ENCODE peak calls at places on chromosomes 7 and 10, in nine cellular contexts. One of them, this sample, is unnamed.

GRCh38 chr7:80772347-80773101 is 134.1 kb downstream of the CD36 start:
- DNase-seq in tibial nerve: no peak
- DNase-seq in suprapubic skin: no peak
- DNase-seq in HepG2: no peak
- DNase-seq in A549: no peak
- DNase-seq in sigmoid colon: no peak
- DNase-seq in H1: no peak
- DNase-seq in stomach: no peak
- DNase-seq in ovary: no peak
- DNase-seq in this sample: no peak

GRCh38 chr10:14019983-14020668 is 310.6 kb downstream of the FRMD4A start:
- DNase-seq in sigmoid colon: no peak
- DNase-seq in HepG2: no peak
- DNase-seq in suprapubic skin: no peak
- DNase-seq in stomach: no peak
- DNase-seq in tibial nerve: no peak
- DNase-seq in A549: no peak
- DNase-seq in ovary: no peak
- DNase-seq in H1: no peak
- DNase-seq in this sample: no peak

GRCh38 chr7:14691597-14692203 is 210.9 kb downstream of the DGKB start:
- DNase-seq in suprapubic skin: no peak
- DNase-seq in ovary: peak; percentile 54
- DNase-seq in stomach: peak; percentile 40
- DNase-seq in HepG2: peak; percentile 1
- DNase-seq in tibial nerve: peak; percentile 74
- DNase-seq in H1: peak; percentile 29
- DNase-seq in sigmoid colon: peak; percentile 67
- DNase-seq in A549: peak; percentile 32
- DNase-seq in this sample: no peak

GRCh38 chr7:1503390-1503789 is 799 bp downstream of the INTS1 start:
- DNase-seq in sigmoid colon: no peak
- DNase-seq in H1: no peak
- DNase-seq in tibial nerve: no peak
- DNase-seq in HepG2: no peak
- DNase-seq in ovary: peak; percentile 37
- DNase-seq in suprapubic skin: no peak
- DNase-seq in A549: no peak
- DNase-seq in stomach: no peak
- DNase-seq in this sample: no peak

GRCh38 chr7:50436133-50436802 is 13.9 kb downstream of the FIGNL1 start:
- DNase-seq in tibial nerve: no peak
- DNase-seq in ovary: no peak
- DNase-seq in suprapubic skin: no peak
- DNase-seq in stomach: no peak
- DNase-seq in H1: no peak
- DNase-seq in HepG2: no peak
- DNase-seq in sigmoid colon: no peak
- DNase-seq in A549: peak; percentile 28
- DNase-seq in this sample: no peak

GRCh38 chr10:8640878-8641277 is 586.4 kb downstream of the GATA3 start:
- DNase-seq in ovary: no peak
- DNase-seq in sigmoid colon: no peak
- DNase-seq in tibial nerve: no peak
- DNase-seq in stomach: no peak
- DNase-seq in H1: no peak
- DNase-seq in suprapubic skin: no peak
- DNase-seq in HepG2: no peak
- DNase-seq in A549: no peak
- DNase-seq in this sample: no peak

GRCh38 chr10:69470463-69471163 is 19.3 kb downstream of the TSPAN15 start:
- DNase-seq in A549: no peak
- DNase-seq in stomach: no peak
- DNase-seq in tibial nerve: no peak
- DNase-seq in HepG2: no peak
- DNase-seq in H1: no peak
- DNase-seq in ovary: no peak
- DNase-seq in suprapubic skin: no peak
- DNase-seq in sigmoid colon: no peak
- DNase-seq in this sample: no peak

GRCh38 chr7:99837649-99838361 is 10.0 kb downstream of the CYP3A43 start:
- DNase-seq in H1: no peak
- DNase-seq in tibial nerve: no peak
- DNase-seq in sigmoid colon: no peak
- DNase-seq in ovary: no peak
- DNase-seq in suprapubic skin: no peak
- DNase-seq in A549: peak; percentile 26
- DNase-seq in stomach: no peak
- DNase-seq in HepG2: peak; percentile 45
- DNase-seq in this sample: no peak

GRCh38 chr7:131066635-131067034 is 261.0 kb upstream of the MKLN1 start:
- DNase-seq in sigmoid colon: no peak
- DNase-seq in stomach: no peak
- DNase-seq in HepG2: peak; percentile 41
- DNase-seq in A549: peak; percentile 36
- DNase-seq in ovary: no peak
- DNase-seq in H1: no peak
- DNase-seq in tibial nerve: no peak
- DNase-seq in suprapubic skin: no peak
- DNase-seq in this sample: no peak

GRCh38 chr7:44220732-44221131 is 20.0 kb downstream of the YKT6 start:
- DNase-seq in stomach: no peak
- DNase-seq in A549: no peak
- DNase-seq in ovary: no peak
- DNase-seq in sigmoid colon: peak; percentile 40
- DNase-seq in tibial nerve: no peak
- DNase-seq in HepG2: no peak
- DNase-seq in H1: no peak
- DNase-seq in suprapubic skin: no peak
- DNase-seq in this sample: no peak

GRCh38 chr10:47081264-47081663 is 170.0 kb downstream of the PTPN20 start:
- DNase-seq in tibial nerve: no peak
- DNase-seq in stomach: no peak
- DNase-seq in suprapubic skin: no peak
- DNase-seq in H1: no peak
- DNase-seq in HepG2: no peak
- DNase-seq in A549: no peak
- DNase-seq in sigmoid colon: no peak
- DNase-seq in ovary: no peak
- DNase-seq in this sample: no peak

GRCh38 chr10:69948261-69948660 is 104.4 kb upstream of the MACROH2A2 start:
- DNase-seq in ovary: no peak
- DNase-seq in sigmoid colon: no peak
- DNase-seq in H1: no peak
- DNase-seq in stomach: no peak
- DNase-seq in tibial nerve: no peak
- DNase-seq in A549: no peak
- DNase-seq in HepG2: no peak
- DNase-seq in suprapubic skin: no peak
- DNase-seq in this sample: no peak

GRCh38 chr10:104300736-104301292 is 31.8 kb downstream of the GSTO2 start:
- DNase-seq in HepG2: no peak
- DNase-seq in A549: peak; percentile 59
- DNase-seq in tibial nerve: no peak
- DNase-seq in sigmoid colon: peak; percentile 91
- DNase-seq in ovary: peak; percentile 66
- DNase-seq in stomach: peak; percentile 72
- DNase-seq in suprapubic skin: no peak
- DNase-seq in H1: no peak
- DNase-seq in this sample: no peak

GRCh38 chr7:137742051-137742450 is 104.7 kb downstream of the DGKI start:
- DNase-seq in ovary: no peak
- DNase-seq in sigmoid colon: no peak
- DNase-seq in HepG2: no peak
- DNase-seq in stomach: no peak
- DNase-seq in H1: no peak
- DNase-seq in A549: no peak
- DNase-seq in suprapubic skin: no peak
- DNase-seq in tibial nerve: no peak
- DNase-seq in this sample: no peak

GRCh38 chr7:137753067-137753466 is 93.7 kb downstream of the DGKI start:
- DNase-seq in tibial nerve: no peak
- DNase-seq in suprapubic skin: no peak
- DNase-seq in H1: no peak
- DNase-seq in HepG2: no peak
- DNase-seq in A549: no peak
- DNase-seq in sigmoid colon: no peak
- DNase-seq in ovary: no peak
- DNase-seq in stomach: no peak
- DNase-seq in this sample: no peak

GRCh38 chr7:137743021-137743420 is 103.8 kb downstream of the DGKI start:
- DNase-seq in stomach: no peak
- DNase-seq in H1: no peak
- DNase-seq in A549: no peak
- DNase-seq in sigmoid colon: no peak
- DNase-seq in HepG2: no peak
- DNase-seq in tibial nerve: no peak
- DNase-seq in ovary: no peak
- DNase-seq in suprapubic skin: no peak
- DNase-seq in this sample: no peak

GRCh38 chr7:137751361-137752009 is 95.3 kb downstream of the DGKI start:
- DNase-seq in suprapubic skin: no peak
- DNase-seq in tibial nerve: no peak
- DNase-seq in H1: no peak
- DNase-seq in HepG2: no peak
- DNase-seq in ovary: no peak
- DNase-seq in stomach: no peak
- DNase-seq in sigmoid colon: no peak
- DNase-seq in A549: no peak
- DNase-seq in this sample: no peak

DNA sequence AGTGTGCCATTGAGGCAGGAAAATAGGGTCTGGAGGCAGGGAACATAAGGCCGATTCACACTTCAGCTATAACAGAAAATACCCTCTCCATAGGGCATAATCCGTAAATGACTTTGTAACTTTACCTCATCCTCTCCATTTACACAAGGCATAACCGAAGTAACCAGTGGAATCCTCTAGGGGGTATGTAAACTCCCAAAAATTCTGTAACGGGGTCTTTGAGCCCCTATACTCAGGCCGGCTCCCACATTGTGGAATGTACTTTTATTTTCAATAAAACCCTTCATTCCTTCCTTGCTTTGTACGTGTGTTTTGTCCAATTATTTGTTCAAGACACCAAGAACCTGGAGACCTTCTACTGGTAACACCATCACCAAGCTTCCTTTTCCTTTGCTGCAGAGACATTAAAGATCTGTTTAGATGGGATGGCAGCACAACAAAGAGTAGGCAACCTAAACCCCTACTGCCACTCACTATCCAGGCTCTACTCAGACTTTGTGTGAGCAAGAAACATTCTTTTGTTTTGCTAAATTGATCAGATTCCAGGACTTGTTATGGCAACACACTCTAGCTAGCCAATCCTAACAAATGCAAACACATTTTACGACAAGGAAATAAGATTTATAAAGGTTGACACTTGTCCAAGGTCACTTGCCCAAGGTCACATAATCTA is 99.3 kb downstream of the DGKI start:
- DNase-seq in HepG2: no peak
- DNase-seq in H1: peak; percentile 19
- DNase-seq in tibial nerve: no peak
- DNase-seq in sigmoid colon: no peak
- DNase-seq in suprapubic skin: no peak
- DNase-seq in stomach: no peak
- DNase-seq in ovary: no peak
- DNase-seq in A549: no peak
- DNase-seq in this sample: no peak
- TF ChIP-seq CTCF in HepG2: no peak
- TF ChIP-seq CTCF in H1: no peak
- TF ChIP-seq CTCF in tibial nerve: no peak
- TF ChIP-seq CTCF in sigmoid colon: no peak
- TF ChIP-seq CTCF in suprapubic skin: no peak
- TF ChIP-seq CTCF in stomach: no peak
- TF ChIP-seq CTCF in ovary: no peak
- TF ChIP-seq CTCF in A549: no peak
- TF ChIP-seq CTCF in this sample: no peak

DNA sequence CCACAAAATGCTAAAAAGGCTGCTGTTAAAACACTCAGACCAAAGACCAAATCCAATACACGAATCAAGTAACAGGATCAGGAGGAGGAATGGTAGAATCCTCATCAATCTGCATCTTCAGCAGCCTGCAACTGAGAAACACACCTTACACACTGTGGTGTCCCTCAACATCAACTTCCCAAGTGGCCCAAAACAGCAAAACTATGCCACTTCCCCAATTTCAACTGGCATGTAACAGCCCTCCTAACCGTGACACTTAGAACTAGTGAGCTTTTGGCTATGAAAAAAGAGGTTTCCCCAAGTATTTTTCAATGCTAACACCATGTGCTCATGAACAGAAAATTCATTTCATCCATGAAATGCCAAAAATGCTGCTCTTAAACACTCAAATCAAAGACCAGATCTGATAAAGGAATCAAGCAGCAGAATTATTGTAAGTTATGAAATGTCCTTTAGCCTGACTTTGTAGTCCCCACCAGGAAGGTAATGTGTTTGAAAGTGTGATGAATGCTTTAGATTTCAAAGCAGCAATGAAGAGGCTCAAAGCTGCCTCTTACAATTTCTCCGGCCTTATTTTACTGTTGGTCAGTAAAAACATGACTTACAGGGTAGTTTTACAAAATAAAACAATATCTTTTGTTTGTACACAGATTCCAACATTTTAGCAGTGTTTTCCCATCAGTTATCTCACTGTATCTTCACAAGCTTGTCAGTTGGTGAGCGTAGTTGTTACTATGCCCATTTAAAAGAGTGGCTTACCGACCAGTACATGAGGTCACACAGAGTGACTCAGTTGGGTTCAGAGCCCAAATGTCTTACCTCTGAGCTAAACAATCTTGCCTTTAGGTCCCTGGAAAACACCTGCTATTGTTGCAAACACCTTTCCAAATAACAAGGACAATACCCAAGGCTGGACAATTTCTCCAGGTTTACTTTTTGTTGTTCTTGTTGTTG is 65.7 kb upstream of the ASAH2 start:
- DNase-seq in tibial nerve: no peak
- DNase-seq in suprapubic skin: no peak
- DNase-seq in HepG2: no peak
- DNase-seq in ovary: no peak
- DNase-seq in H1: no peak
- DNase-seq in A549: no peak
- DNase-seq in stomach: no peak
- DNase-seq in sigmoid colon: no peak
- DNase-seq in this sample: no peak
- H3K4me1 ChIP-seq in tibial nerve: no peaks in the 10 kb centered on the region
- H3K4me1 ChIP-seq in suprapubic skin: peaks cover 17% of the 10 kb centered on the region
- H3K4me1 ChIP-seq in HepG2: no peaks in the 10 kb centered on the region
- H3K4me1 ChIP-seq in ovary: peaks cover 11% of the 10 kb centered on the region
- H3K4me1 ChIP-seq in H1: no peaks in the 10 kb centered on the region
- H3K4me1 ChIP-seq in A549: peaks cover 6% of the 10 kb centered on the region
- H3K4me1 ChIP-seq in stomach: peaks cover 17% of the 10 kb centered on the region
- H3K4me1 ChIP-seq in sigmoid colon: peaks cover 19% of the 10 kb centered on the region
- H3K4me1 ChIP-seq in this sample: peaks cover 25% of the 10 kb centered on the region

GRCh38 chr10:130301026-130301892 is 165.1 kb downstream of the GLRX3 start:
- DNase-seq in A549: no peak
- DNase-seq in ovary: peak; percentile 85
- DNase-seq in tibial nerve: no peak
- DNase-seq in HepG2: no peak
- DNase-seq in H1: no peak
- DNase-seq in stomach: no peak
- DNase-seq in sigmoid colon: no peak
- DNase-seq in suprapubic skin: no peak
- DNase-seq in this sample: no peak
- TF ChIP-seq EP300 in A549: no peak
- TF ChIP-seq EP300 in ovary: no peak
- TF ChIP-seq EP300 in tibial nerve: no peak
- TF ChIP-seq EP300 in HepG2: no peak
- TF ChIP-seq EP300 in H1: no peak
- TF ChIP-seq EP300 in stomach: no peak
- TF ChIP-seq EP300 in sigmoid colon: no peak
- TF ChIP-seq EP300 in suprapubic skin: no peak
- TF ChIP-seq EP300 in this sample: no peak

GRCh38 chr7:38411404-38411803 is 138.0 kb upstream of the TARP start:
- DNase-seq in H1: no peak
- DNase-seq in sigmoid colon: no peak
- DNase-seq in ovary: no peak
- DNase-seq in A549: peak; percentile 48
- DNase-seq in HepG2: peak; percentile 28
- DNase-seq in stomach: no peak
- DNase-seq in suprapubic skin: no peak
- DNase-seq in tibial nerve: no peak
- DNase-seq in this sample: no peak
- TF ChIP-seq CTCF in H1: peak; percentile 55
- TF ChIP-seq CTCF in sigmoid colon: no peak
- TF ChIP-seq CTCF in ovary: no peak
- TF ChIP-seq CTCF in A549: no peak
- TF ChIP-seq CTCF in HepG2: no peak
- TF ChIP-seq CTCF in stomach: no peak
- TF ChIP-seq CTCF in suprapubic skin: no peak
- TF ChIP-seq CTCF in tibial nerve: no peak
- TF ChIP-seq CTCF in this sample: no peak

This sample was measured in esophagus muscularis mucosa.